ENCODE peak calls at places on chromosomes 7 and 10, in six cellular contexts. U is left lung, O is AG04450, D is cardiac muscle cell, K is dorsolateral prefrontal cortex, N is A549. Z is an unnamed sample.

GRCh38 chr10:132279873-132280645 is 27.7 kb downstream of the STK32C start:
- DNase-seq in U (peak; percentile 43), O (no peak), D (no peak), K (peak; percentile 19), N (no peak), Z (no peak)

GRCh38 chr7:135620980-135621850 is 41.1 kb upstream of the STMP1 start:
- DNase-seq in U (no peak), O (peak; percentile 75), D (peak; percentile 91), K (no peak), N (peak; percentile 75), Z (no peak)

GRCh38 chr7:125599387-125599786 is 669.8 kb upstream of the POT1 start:
- DNase-seq in U (no peak), O (no peak), D (no peak), K (no peak), N (no peak), Z (no peak)

GRCh38 chr7:105713488-105714465 is 132.5 kb upstream of the EFCAB10 start:
- DNase-seq in U (no peak), O (no peak), D (no peak), K (no peak), N (no peak), Z (no peak)

GRCh38 chr10:60810437-60811182 is 32.3 kb downstream of the CDK1 start:
- DNase-seq in U (no peak), O (no peak), D (peak; percentile 77), K (no peak), N (peak; percentile 9), Z (no peak)

GRCh38 chr10:6114758-6115410 is 26.1 kb downstream of the RBM17 start:
- DNase-seq in U (no peak), O (no peak), D (peak; percentile 75), K (no peak), N (peak; percentile 46), Z (no peak)

GRCh38 chr7:47071866-47072265 is 510.0 kb downstream of the TNS3 start:
- DNase-seq in U (no peak), O (no peak), D (no peak), K (no peak), N (no peak), Z (no peak)

GRCh38 chr7:30859940-30860623 is 51.6 kb upstream of the AQP1 start:
- DNase-seq in U (peak; percentile 71), O (no peak), D (no peak), K (no peak), N (no peak), Z (no peak)

GRCh38 chr10:34599401-34599800 is 215.7 kb downstream of the PARD3 start:
- DNase-seq in U (no peak), O (no peak), D (no peak), K (no peak), N (no peak), Z (no peak)

GRCh38 chr7:2175514-2175913 is 57.2 kb downstream of the MAD1L1 start:
- DNase-seq in U (no peak), O (peak; percentile 91), D (peak; percentile 98), K (no peak), N (peak; percentile 33), Z (no peak)

GRCh38 chr7:30321992-30322637 is 37.7 kb downstream of the ZNRF2 start:
- DNase-seq in U (no peak), O (no peak), D (peak; percentile 56), K (no peak), N (no peak), Z (no peak)

GRCh38 chr10:106571216-106571954 is 593.1 kb downstream of the SORCS1 start:
- DNase-seq in U (no peak), O (no peak), D (peak; percentile 73), K (no peak), N (peak; percentile 20), Z (no peak)

GRCh38 chr7:106717997-106718871 is 57.3 kb upstream of the CCDC71L start:
- DNase-seq in U (no peak), O (peak; percentile 88), D (peak; percentile 98), K (no peak), N (peak; percentile 51), Z (no peak)

DNA sequence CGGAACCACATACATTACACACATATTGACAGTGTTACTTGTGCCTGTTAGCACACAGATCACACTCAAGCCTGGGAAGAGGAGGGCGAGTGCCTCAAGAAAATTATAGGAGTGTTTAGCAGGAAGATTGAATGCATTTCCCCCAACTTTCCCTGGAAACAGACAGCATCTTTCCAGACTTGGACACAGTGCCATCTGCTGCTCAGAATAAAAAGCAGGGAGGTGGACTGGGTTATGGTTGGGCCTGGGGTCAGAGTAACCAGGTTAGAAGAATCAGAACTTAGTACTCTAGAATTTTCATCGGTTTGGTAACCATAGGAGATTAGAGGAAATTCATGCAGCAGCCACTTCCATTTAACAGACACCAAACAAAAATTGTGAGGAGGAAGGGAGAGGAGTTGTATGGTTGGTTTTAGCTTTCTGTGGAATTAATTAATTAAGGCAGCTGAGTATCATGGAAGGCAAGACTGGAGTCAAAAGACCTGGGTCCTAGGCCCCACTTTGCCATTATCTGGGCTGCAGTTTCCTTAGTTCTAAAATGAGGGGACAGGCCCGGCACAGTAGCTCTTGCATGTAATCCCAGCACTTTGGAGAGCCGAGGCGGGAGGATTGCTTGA is 43.4 kb upstream of the OPTN start:
- DNase-seq in U (no peak), O (peak; percentile 4), D (peak; percentile 52), K (no peak), N (peak; percentile 23), Z (no peak)
- TF ChIP-seq CTCF in U (no peak), O (peak; percentile 64), D (peak; percentile 66), K (peak; percentile 50), N (peak; percentile 61), Z (peak; percentile 61)

DNA sequence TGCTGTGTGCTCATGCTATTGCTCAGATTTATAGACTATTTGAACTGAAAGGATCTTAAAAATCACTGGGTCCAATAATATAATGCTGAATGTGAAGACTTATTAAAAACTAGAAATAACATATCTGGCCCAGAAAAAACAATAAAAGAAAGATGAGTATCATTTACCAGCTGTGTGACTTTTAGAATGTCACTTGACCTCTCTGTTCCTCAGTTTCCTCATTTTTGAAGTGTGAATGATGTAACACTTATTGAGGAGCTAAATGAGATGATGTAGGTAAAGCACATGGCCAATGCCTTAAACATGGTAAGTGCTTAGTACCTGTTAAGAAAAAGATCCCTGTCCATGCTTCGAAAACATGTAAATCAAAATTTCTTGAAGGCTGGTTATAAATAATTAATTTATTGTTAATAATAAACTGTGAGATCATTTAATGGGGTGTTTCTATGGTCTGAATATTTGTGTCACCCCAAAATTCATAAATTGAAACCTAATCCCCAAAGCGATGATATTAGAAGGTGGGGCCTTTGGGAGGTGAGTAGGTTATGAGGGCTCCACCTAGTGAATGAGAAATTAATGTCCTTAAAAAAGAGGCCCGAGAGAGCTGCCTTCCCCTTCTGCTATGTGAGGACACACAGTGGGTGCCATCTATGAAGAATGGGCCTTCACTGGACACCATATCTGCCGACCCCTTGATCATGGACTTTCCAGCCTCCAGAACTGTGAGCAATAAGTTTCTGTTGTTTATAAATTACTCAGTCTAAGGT is 13.0 kb downstream of the DNTT start:
- DNase-seq in U (no peak), O (no peak), D (no peak), K (no peak), N (no peak), Z (no peak)
- TF ChIP-seq CTCF in U (no peak), O (no peak), D (no peak), K (no peak), N (peak; percentile 12), Z (no peak)

DNA sequence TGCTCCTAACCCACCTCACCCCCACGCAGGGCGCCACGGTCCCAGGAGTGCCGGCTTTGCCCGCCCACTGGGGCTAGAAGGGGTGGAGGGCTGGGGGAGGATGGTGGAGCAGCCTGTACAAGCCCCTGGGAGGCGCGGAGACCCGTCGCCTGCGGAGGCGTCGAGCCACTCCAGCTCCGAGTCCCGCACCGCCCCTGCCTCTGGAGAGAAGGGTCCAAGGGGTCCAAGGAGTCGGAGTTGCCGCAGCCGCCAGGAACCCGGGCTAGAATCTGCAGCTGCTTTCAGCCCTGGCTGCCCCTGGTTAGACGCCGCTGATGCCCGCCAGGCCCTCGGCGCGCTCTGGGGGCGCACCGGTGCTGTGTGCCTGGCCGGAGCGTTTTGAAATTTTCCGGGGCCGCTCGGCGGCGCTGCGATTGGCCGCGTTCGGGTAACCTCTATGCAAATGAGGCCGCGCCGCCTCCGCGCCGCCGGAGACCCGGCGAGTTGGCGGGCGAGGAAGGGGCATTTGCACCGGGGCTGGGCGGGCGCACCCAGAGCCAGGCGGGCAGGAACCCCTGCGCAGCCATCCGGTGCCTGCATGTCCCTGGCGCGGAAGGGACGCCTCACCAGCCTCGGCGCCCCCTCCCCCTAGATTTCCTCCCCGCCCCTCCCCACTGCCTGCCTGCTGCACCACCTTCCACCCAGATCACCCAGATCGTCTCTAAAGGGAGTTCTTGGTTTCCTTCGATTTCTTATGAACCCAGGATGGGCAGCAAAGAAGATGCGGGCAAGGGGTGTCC is at the start of gene HMX2:
- DNase-seq in U (peak; percentile 79), O (no peak), D (no peak), K (no peak), N (no peak), Z (no peak)
- TF ChIP-seq CTCF in U (no peak), O (no peak), D (no peak), K (no peak), N (no peak), Z (no peak)

DNA sequence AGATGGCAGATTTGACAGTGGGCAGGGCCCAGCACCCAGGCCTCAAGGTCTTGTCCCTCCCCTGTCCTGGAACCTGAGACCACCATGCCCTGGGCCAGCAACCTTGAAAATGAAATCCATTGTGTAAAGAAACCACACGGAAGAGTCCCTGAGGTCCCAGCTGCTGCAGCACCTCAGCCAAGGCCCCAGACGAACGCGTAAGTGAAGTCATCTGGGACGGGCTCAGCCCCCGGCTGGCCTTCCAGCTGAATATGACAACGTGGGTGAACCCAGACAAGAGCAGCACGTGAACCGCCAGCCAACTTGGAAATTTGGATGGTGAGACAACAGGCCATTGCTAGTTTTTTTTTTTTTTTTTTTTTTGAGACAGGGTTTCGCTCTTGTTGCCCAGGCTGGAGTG is 70.3 kb downstream of the CYTH3 start:
- DNase-seq in U (no peak), O (no peak), D (no peak), K (no peak), N (no peak), Z (no peak)
- TF ChIP-seq CTCF in U (no peak), O (no peak), D (no peak), K (no peak), N (no peak), Z (no peak)

DNA sequence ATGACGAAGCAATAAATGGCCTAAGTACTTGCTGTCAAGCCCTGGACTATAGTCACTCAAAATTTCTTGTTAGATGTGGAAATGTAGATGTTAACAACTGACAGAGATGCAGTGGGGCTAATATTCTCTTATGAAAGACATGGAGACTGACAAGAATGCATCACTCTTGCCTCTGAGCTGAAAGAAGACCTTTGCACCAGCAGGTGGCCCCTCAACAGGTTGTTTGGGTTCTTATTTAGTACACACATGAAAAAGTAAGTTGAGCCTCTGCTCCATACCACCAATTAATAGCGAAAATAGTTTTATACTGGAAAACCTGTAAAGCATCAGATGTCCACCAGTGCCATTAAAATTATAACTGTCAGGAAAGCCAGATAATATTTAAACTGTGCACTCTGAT is 26.2 kb upstream of the FAM13C start:
- DNase-seq in U (no peak), O (no peak), D (no peak), K (no peak), N (no peak), Z (no peak)
- TF ChIP-seq CTCF in U (no peak), O (no peak), D (no peak), K (no peak), N (no peak), Z (no peak)